ENCODE peak calls at places on chromosomes 1 and 21, in four cellular contexts. S, R, C and K are unnamed samples.

GRCh38 chr1:84078108-84078823 is 65.8 kb upstream of the PRKACB start:
- DNase-seq in S (peak), R (no peak), C (no peak), K (peak)

GRCh38 chr1:27972141-27972540 is 12.4 kb downstream of the XKR8 start:
- DNase-seq in S (no peak), R (no peak), C (no peak), K (no peak)

GRCh38 chr1:153540394-153541361 is at the start of gene S100A5:
- DNase-seq in S (no peak), R (no peak), C (no peak), K (peak)

GRCh38 chr1:184745929-184746583 is 8.6 kb downstream of the EDEM3 start:
- DNase-seq in S (no peak), R (no peak), C (no peak), K (no peak)

GRCh38 chr21:27561116-27561515 is 594.2 kb upstream of the ADAMTS5 start:
- DNase-seq in S (no peak), R (no peak), C (no peak), K (no peak)

GRCh38 chr1:179742717-179743678 is at the start of gene FAM163A:
- DNase-seq in S (no peak), R (no peak), C (no peak), K (no peak)

GRCh38 chr1:221611930-221612777 is 129.7 kb downstream of the DUSP10 start:
- DNase-seq in S (peak), R (no peak), C (peak), K (peak)

GRCh38 chr1:153343811-153344717 is 4.6 kb downstream of the PGLYRP4 start:
- DNase-seq in S (no peak), R (no peak), C (no peak), K (no peak)

GRCh38 chr1:180542530-180543171 is 16.1 kb upstream of the OVAAL start:
- DNase-seq in S (no peak), R (no peak), C (no peak), K (no peak)

GRCh38 chr21:25572895-25573310 is 34.4 kb downstream of the MRPL39 start:
- DNase-seq in S (no peak), R (no peak), C (no peak), K (no peak)

GRCh38 chr21:45097827-45098387 is 23.5 kb downstream of the ADARB1 start:
- DNase-seq in S (no peak), R (no peak), C (no peak), K (no peak)

GRCh38 chr1:97680894-97681293 is 239.9 kb downstream of the DPYD start:
- DNase-seq in S (no peak), R (no peak), C (no peak), K (no peak)

GRCh38 chr21:42763578-42764442 is 110.4 kb downstream of the PDE9A start:
- DNase-seq in S (no peak), R (no peak), C (no peak), K (no peak)

GRCh38 chr21:15839026-15839425 is 109.2 kb downstream of the USP25 start:
- DNase-seq in S (no peak), R (no peak), C (no peak), K (no peak)

GRCh38 chr1:245310605-245311531 is 156.1 kb downstream of the KIF26B start:
- DNase-seq in S (no peak), R (no peak), C (no peak), K (no peak)

GRCh38 chr1:181087400-181087901 is 1.0 kb upstream of the IER5 start:
- DNase-seq in S (peak), R (no peak), C (no peak), K (no peak)

GRCh38 chr1:6800728-6801127 is 15.5 kb downstream of the CAMTA1 start:
- DNase-seq in S (peak), R (no peak), C (no peak), K (no peak)